ENCODE peak calls at places on chromosome 17, in six cellular contexts. Q is MM.1S, S is AG09319, G is AG04450, I is WTC11, V is MCF 10A. E is an unnamed sample.

GRCh38 chr17:56756536-56756935 is 77.2 kb downstream of the C17orf67 start:
- DNase-seq in Q (no peak), S (peak), G (peak), I (no peak), V (peak), E (no peak)

GRCh38 chr17:33390479-33391027 is 97.5 kb upstream of the ASIC2 start:
- DNase-seq in Q (no peak), S (no peak), G (no peak), I (no peak), V (no peak), E (no peak)

GRCh38 chr17:40014375-40014980 is 762 bp upstream of the CSF3 start:
- DNase-seq in Q (no peak), S (no peak), G (no peak), I (no peak), V (peak), E (no peak)

GRCh38 chr17:56262854-56263253 is 109.6 kb downstream of the ANKFN1 start:
- DNase-seq in Q (no peak), S (no peak), G (no peak), I (no peak), V (no peak), E (no peak)

GRCh38 chr17:71970312-71970711 is 150.5 kb upstream of the SOX9 start:
- DNase-seq in Q (no peak), S (no peak), G (no peak), I (no peak), V (peak), E (no peak)

GRCh38 chr17:52235416-52235960 is 77.0 kb upstream of the CA10 start:
- DNase-seq in Q (no peak), S (no peak), G (no peak), I (no peak), V (no peak), E (no peak)

GRCh38 chr17:67546578-67547527 is 169.8 kb downstream of the PITPNC1 start:
- DNase-seq in Q (no peak), S (no peak), G (no peak), I (peak), V (peak), E (peak)

GRCh38 chr17:69575346-69575761 is 160.9 kb downstream of the MAP2K6 start:
- DNase-seq in Q (no peak), S (peak), G (peak), I (no peak), V (peak), E (no peak)

GRCh38 chr17:61533797-61534196 is 57.2 kb downstream of the NACA2 start:
- DNase-seq in Q (no peak), S (no peak), G (no peak), I (no peak), V (no peak), E (no peak)

GRCh38 chr17:61837175-61838051 is 25.9 kb downstream of the BRIP1 start:
- DNase-seq in Q (peak), S (peak), G (peak), I (peak), V (peak), E (peak)

GRCh38 chr17:50634915-50635719 is 436 bp downstream of the ABCC3 start:
- DNase-seq in Q (no peak), S (no peak), G (no peak), I (peak), V (no peak), E (no peak)
- TF ChIP-seq CTCF in Q (no peak), S (no peak), G (no peak), I (no peak), V (peak), E (no peak)

DNA sequence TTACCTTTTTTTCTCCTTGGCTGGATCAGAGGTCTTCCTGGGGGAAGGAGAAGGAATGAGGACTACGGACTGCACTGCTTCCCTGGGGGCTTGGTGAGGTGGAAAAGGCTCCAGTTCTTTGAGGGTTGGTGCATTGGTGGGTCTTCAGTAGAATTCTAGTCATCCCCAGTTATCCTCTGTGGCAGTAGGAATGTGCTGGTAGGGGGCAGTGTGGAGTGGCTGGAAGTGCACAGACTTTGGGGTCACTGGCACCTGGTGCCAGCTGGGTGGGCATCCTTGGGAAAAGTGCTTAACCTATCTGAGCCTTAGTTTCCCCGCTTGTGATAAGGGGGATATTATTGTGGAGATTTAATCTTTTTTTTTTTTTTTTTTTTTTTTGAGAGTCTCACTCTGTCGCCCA is 6.3 kb downstream of the TAC4 start:
- DNase-seq in Q (no peak), S (no peak), G (no peak), I (no peak), V (no peak), E (no peak)
- TF ChIP-seq CTCF in Q (no peak), S (no peak), G (no peak), I (no peak), V (no peak), E (no peak)

DNA sequence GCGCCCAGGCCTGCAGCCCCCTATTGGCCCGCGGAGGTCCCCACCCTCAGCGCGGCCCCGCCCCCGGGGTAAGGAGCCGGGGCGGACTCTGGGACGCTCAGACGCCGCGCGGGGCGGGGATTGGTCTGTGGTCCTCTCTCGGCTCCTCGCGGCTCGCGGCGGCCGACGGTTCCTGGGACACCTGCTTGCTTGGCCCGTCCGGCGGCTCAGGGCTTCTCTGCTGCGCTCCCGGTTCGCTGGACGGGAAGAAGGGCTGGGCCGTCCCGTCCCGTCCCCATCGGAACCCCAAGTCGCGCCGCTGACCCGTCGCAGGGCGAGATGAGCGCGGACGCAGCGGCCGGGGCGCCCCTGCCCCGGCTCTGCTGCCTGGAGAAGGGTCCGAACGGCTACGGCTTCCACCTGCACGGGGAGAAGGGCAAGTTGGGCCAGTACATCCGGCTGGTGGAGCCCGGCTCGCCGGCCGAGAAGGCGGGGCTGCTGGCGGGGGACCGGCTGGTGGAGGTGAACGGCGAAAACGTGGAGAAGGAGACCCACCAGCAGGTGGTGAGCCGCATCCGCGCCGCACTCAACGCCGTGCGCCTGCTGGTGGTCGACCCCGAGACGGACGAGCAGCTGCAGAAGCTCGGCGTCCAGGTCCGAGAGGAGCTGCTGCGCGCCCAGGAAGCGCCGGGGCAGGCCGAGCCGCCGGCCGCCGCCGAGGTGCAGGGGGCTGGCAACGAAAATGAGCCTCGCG is at the start of gene NHERF1:
- DNase-seq in Q (peak), S (peak), G (peak), I (peak), V (peak), E (peak)
- TF ChIP-seq CTCF in Q (peak), S (no peak), G (peak), I (no peak), V (no peak), E (peak)

GRCh38 chr17:36149296-36149820 is 27.1 kb downstream of the TBC1D3B start:
- DNase-seq in Q (no peak), S (no peak), G (no peak), I (no peak), V (peak), E (no peak)

GRCh38 chr17:36152639-36153120 is 23.8 kb downstream of the TBC1D3B start:
- DNase-seq in Q (peak), S (peak), G (no peak), I (no peak), V (no peak), E (no peak)

GRCh38 chr17:36148559-36149295 is 27.7 kb downstream of the TBC1D3B start:
- DNase-seq in Q (peak), S (no peak), G (peak), I (peak), V (peak), E (peak)

GRCh38 chr17:36151891-36152638 is 24.4 kb downstream of the TBC1D3B start:
- DNase-seq in Q (no peak), S (no peak), G (no peak), I (no peak), V (no peak), E (no peak)

DNA sequence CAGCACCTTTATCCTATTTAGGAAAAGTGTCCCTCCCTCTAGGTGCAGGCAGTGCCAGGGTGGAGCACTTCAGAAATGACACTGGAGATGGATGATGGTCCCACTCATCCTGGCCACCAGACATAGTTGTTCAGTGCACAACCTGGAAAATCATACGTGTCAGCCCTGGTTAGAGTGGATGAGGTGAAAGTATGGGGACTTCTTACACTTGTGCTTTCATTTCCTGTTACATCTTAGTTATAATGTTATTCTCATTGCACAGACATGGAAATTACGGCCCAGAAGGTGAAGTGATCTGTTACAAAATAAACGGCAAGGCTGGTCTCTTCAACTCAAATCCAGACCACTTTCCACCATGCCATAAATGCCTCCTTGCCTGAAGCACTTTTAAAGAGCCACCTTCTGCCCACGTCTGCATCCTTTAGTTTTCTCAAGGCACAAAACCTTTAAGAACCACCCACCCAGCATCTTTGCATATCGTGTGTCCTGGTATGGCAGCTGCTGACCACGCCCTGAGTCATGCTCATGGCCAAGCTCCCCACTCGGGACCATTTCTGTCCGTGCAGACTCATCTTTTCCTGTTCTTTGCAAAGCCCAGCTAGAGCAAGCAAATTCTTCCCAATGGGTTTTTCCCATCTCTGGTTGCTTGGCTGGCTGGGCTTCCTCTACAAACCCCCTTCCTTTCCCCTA is 22.4 kb downstream of the TBC1D3B start:
- DNase-seq in Q (no peak), S (no peak), G (no peak), I (no peak), V (no peak), E (no peak)
- TF ChIP-seq CTCF in Q (no peak), S (no peak), G (no peak), I (no peak), V (no peak), E (no peak)

GRCh38 chr17:64236827-64237403 is 26.1 kb downstream of the TEX2 start:
- DNase-seq in Q (no peak), S (no peak), G (no peak), I (no peak), V (no peak), E (no peak)
- TF ChIP-seq CTCF in Q (peak), S (no peak), G (peak), I (no peak), V (no peak), E (no peak)

E was measured in GM13977.